ENCODE peak calls at places on chromosomes 13 and 19, in nine cellular contexts. R, E, G, J, K, N, I, M and X are unnamed samples.

GRCh38 chr19:35436477-35437141 is 11.4 kb upstream of the FFAR2 start:
- DNase-seq in M (no peak), K (no peak), N (no peak), G (no peak), R (no peak), E (peak; percentile 26), I (peak; percentile 14), J (peak; percentile 52), X (no peak)

GRCh38 chr19:991932-992669 is 8.0 kb downstream of the WDR18 start:
- DNase-seq in N (no peak), J (no peak), K (no peak), I (no peak), G (no peak), R (no peak), E (no peak), M (no peak), X (no peak)

GRCh38 chr19:48754950-48755645 is at the start of gene FGF21:
- DNase-seq in M (no peak), G (no peak), R (no peak), K (no peak), N (no peak), E (no peak), I (no peak), J (no peak), X (no peak)

GRCh38 chr13:94330552-94331071 is 148.9 kb downstream of the DCT start:
- DNase-seq in J (no peak), E (no peak), G (no peak), K (no peak), I (no peak), M (no peak), R (no peak), N (no peak), X (no peak)

GRCh38 chr13:21478881-21479808 is 20.0 kb upstream of the ZDHHC20 start:
- DNase-seq in J (peak; percentile 4), N (peak; percentile 11), K (no peak), G (no peak), I (peak; percentile 73), R (no peak), E (peak; percentile 76), M (peak; percentile 82), X (no peak)

GRCh38 chr13:86282450-86282849 is 483.2 kb upstream of the SLITRK6 start:
- DNase-seq in N (no peak), G (no peak), I (no peak), E (no peak), R (no peak), K (no peak), M (peak; percentile 82), J (no peak), X (no peak)

GRCh38 chr13:86569119-86569518 is 769.9 kb upstream of the SLITRK6 start:
- DNase-seq in N (no peak), J (no peak), R (no peak), K (no peak), E (no peak), G (no peak), I (no peak), M (peak; percentile 12), X (no peak)

GRCh38 chr19:54967611-54968010 is 1.4 kb downstream of the NLRP2 start:
- DNase-seq in K (no peak), J (no peak), M (no peak), E (no peak), R (no peak), N (no peak), G (no peak), I (no peak), X (no peak)

GRCh38 chr19:1911995-1912394 is 6.8 kb downstream of the ADAT3 start:
- DNase-seq in R (no peak), K (no peak), E (no peak), I (no peak), N (no peak), J (no peak), G (no peak), M (no peak), X (no peak)

GRCh38 chr19:5627395-5627904 is 4.6 kb downstream of the SAFB start:
- DNase-seq in M (no peak), E (no peak), J (peak; percentile 92), R (no peak), G (no peak), I (no peak), N (peak; percentile 57), K (peak; percentile 17), X (no peak)

GRCh38 chr19:12868540-12869112 is 12.6 kb downstream of the DNASE2 start:
- DNase-seq in J (no peak), G (no peak), R (no peak), E (no peak), K (no peak), I (no peak), N (no peak), M (no peak), X (no peak)

GRCh38 chr19:41883821-41884733 is 1.1 kb downstream of the ARHGEF1 start:
- DNase-seq in R (peak; percentile 64), I (peak; percentile 92), K (peak; percentile 75), M (peak; percentile 97), J (peak; percentile 96), G (peak; percentile 67), E (peak; percentile 91), N (peak; percentile 94), X (peak; percentile 80)

GRCh38 chr13:108795841-108796240 is 166.4 kb downstream of the MYO16 start:
- DNase-seq in I (no peak), G (no peak), K (no peak), R (no peak), J (no peak), N (no peak), M (peak; percentile 79), E (no peak), X (no peak)

GRCh38 chr13:108980237-108980636 is 350.8 kb downstream of the MYO16 start:
- DNase-seq in G (no peak), M (no peak), E (no peak), N (no peak), R (no peak), K (no peak), J (no peak), I (no peak), X (no peak)

GRCh38 chr13:77065456-77066147 is 38.6 kb upstream of the FBXL3 start:
- DNase-seq in M (no peak), E (no peak), N (no peak), I (no peak), R (no peak), K (no peak), G (no peak), J (no peak), X (no peak)

GRCh38 chr13:20320885-20321284 is 88.8 kb upstream of the GJB6 start:
- DNase-seq in M (no peak), I (no peak), R (no peak), E (no peak), N (no peak), K (no peak), G (no peak), J (no peak), X (no peak)

GRCh38 chr13:48405865-48406264 is 7.0 kb downstream of the LPAR6 start:
- DNase-seq in R (no peak), G (no peak), I (no peak), K (no peak), N (no peak), M (no peak), E (no peak), J (no peak), X (no peak)

GRCh38 chr19:35204799-35205732 is 23.5 kb downstream of the FAM187B start:
- DNase-seq in K (no peak), N (no peak), J (no peak), I (no peak), M (no peak), E (no peak), R (no peak), G (no peak), X (no peak)

GRCh38 chr13:77915676-77916075 is 3.0 kb downstream of the EDNRB start:
- DNase-seq in E (no peak), J (no peak), I (no peak), M (no peak), R (no peak), K (no peak), G (no peak), N (no peak), X (no peak)

GRCh38 chr13:95553271-95553588 is 710 bp downstream of the CLDN10 start:
- DNase-seq in J (no peak), E (no peak), K (no peak), M (no peak), N (no peak), I (no peak), G (no peak), R (no peak), X (no peak)

GRCh38 chr19:35232912-35233311 is 4.4 kb upstream of the FAM187B start:
- DNase-seq in J (no peak), G (no peak), M (no peak), R (no peak), E (no peak), I (no peak), N (no peak), K (no peak), X (no peak)

GRCh38 chr19:56566904-56567273 is 379 bp upstream of the ZNF470 start:
- DNase-seq in M (no peak), N (no peak), K (peak; percentile 6), G (peak; percentile 4), J (peak; percentile 13), R (no peak), I (peak; percentile 5), E (no peak), X (no peak)

GRCh38 chr13:112244495-112245177 is 131.5 kb upstream of the SPACA7 start:
- DNase-seq in I (no peak), G (no peak), K (no peak), R (no peak), N (no peak), E (no peak), M (no peak), J (no peak), X (no peak)

GRCh38 chr13:113980489-113981064 is 6.7 kb upstream of the C13orf46 start:
- DNase-seq in I (no peak), E (no peak), K (no peak), G (no peak), R (no peak), J (no peak), M (no peak), N (no peak), X (no peak)

GRCh38 chr13:109271061-109271460 is 515.3 kb downstream of the IRS2 start:
- DNase-seq in G (no peak), I (no peak), J (no peak), E (no peak), M (no peak), K (no peak), R (no peak), N (no peak), X (no peak)

GRCh38 chr13:86464193-86464592 is 665.0 kb upstream of the SLITRK6 start:
- DNase-seq in N (no peak), R (no peak), K (no peak), G (no peak), I (no peak), E (no peak), M (peak; percentile 10), J (no peak), X (no peak)

GRCh38 chr19:55146648-55147218 is 2.3 kb downstream of the TNNT1 start:
- DNase-seq in J (no peak), G (no peak), K (no peak), I (no peak), E (no peak), M (no peak), N (no peak), R (no peak), X (no peak)

GRCh38 chr13:25990801-25991200 is 61.0 kb downstream of the SHISA2 start:
- DNase-seq in N (no peak), I (no peak), E (no peak), G (no peak), J (no peak), R (no peak), K (no peak), M (no peak), X (no peak)